ENCODE peak calls at places on chromosomes 4 and X, in eight cellular contexts. One of them, this sample, is unnamed. For H3K36me3, the result is how much of the 10 kb centered on the place peaks cover.

GRCh38 chr4:154868423-154869194 is 87.5 kb downstream of the RBM46 start:
- DNase-seq in pancreas: no peak
- DNase-seq in GM12878: no peak
- DNase-seq in Karpas-422: no peak
- DNase-seq in ascending aorta: no peak
- DNase-seq in WERI-Rb-1: no peak
- DNase-seq in ovary: no peak
- DNase-seq in uterus: no peak
- DNase-seq in this sample: no peak

GRCh38 chr4:19009886-19010285 is 988.3 kb upstream of the LCORL start:
- DNase-seq in pancreas: no peak
- DNase-seq in GM12878: no peak
- DNase-seq in Karpas-422: no peak
- DNase-seq in ascending aorta: no peak
- DNase-seq in WERI-Rb-1: no peak
- DNase-seq in ovary: no peak
- DNase-seq in uterus: no peak
- DNase-seq in this sample: no peak

GRCh38 chr4:152643153-152644035 is 36.4 kb downstream of the TMEM154 start:
- DNase-seq in pancreas: no peak
- DNase-seq in GM12878: peak
- DNase-seq in Karpas-422: peak
- DNase-seq in ascending aorta: no peak
- DNase-seq in WERI-Rb-1: no peak
- DNase-seq in ovary: no peak
- DNase-seq in uterus: no peak
- DNase-seq in this sample: no peak

GRCh38 chr4:137387924-137388323 is 144.4 kb downstream of the PCDH18 start:
- DNase-seq in pancreas: no peak
- DNase-seq in GM12878: no peak
- DNase-seq in Karpas-422: no peak
- DNase-seq in ascending aorta: no peak
- DNase-seq in WERI-Rb-1: no peak
- DNase-seq in ovary: no peak
- DNase-seq in uterus: no peak
- DNase-seq in this sample: no peak

GRCh38 chrX:106300239-106300638 is 132.1 kb downstream of the PWWP3B start:
- DNase-seq in pancreas: no peak
- DNase-seq in GM12878: no peak
- DNase-seq in Karpas-422: no peak
- DNase-seq in ascending aorta: no peak
- DNase-seq in WERI-Rb-1: no peak
- DNase-seq in ovary: no peak
- DNase-seq in uterus: no peak
- DNase-seq in this sample: no peak

GRCh38 chr4:3431446-3431993 is 10.2 kb upstream of the HGFAC start:
- DNase-seq in pancreas: no peak
- DNase-seq in GM12878: no peak
- DNase-seq in Karpas-422: no peak
- DNase-seq in ascending aorta: no peak
- DNase-seq in WERI-Rb-1: no peak
- DNase-seq in ovary: no peak
- DNase-seq in uterus: no peak
- DNase-seq in this sample: no peak

GRCh38 chr4:85751907-85752306 is 277.0 kb downstream of the ARHGAP24 start:
- DNase-seq in pancreas: no peak
- DNase-seq in GM12878: no peak
- DNase-seq in Karpas-422: no peak
- DNase-seq in ascending aorta: no peak
- DNase-seq in WERI-Rb-1: no peak
- DNase-seq in ovary: no peak
- DNase-seq in uterus: no peak
- DNase-seq in this sample: no peak

GRCh38 chr4:33696066-33696465 is 2548.2 kb downstream of the ARAP2 start:
- DNase-seq in pancreas: no peak
- DNase-seq in GM12878: no peak
- DNase-seq in Karpas-422: no peak
- DNase-seq in ascending aorta: no peak
- DNase-seq in WERI-Rb-1: no peak
- DNase-seq in ovary: no peak
- DNase-seq in uterus: no peak
- DNase-seq in this sample: no peak

GRCh38 chr4:13977755-13978154 is 350.2 kb upstream of the BOD1L1 start:
- DNase-seq in pancreas: no peak
- DNase-seq in GM12878: no peak
- DNase-seq in Karpas-422: no peak
- DNase-seq in ascending aorta: no peak
- DNase-seq in WERI-Rb-1: no peak
- DNase-seq in ovary: no peak
- DNase-seq in uterus: no peak
- DNase-seq in this sample: no peak

GRCh38 chrX:139889760-139890159 is 43.1 kb downstream of the ATP11C start:
- DNase-seq in pancreas: no peak
- DNase-seq in GM12878: no peak
- DNase-seq in Karpas-422: no peak
- DNase-seq in ascending aorta: no peak
- DNase-seq in WERI-Rb-1: no peak
- DNase-seq in ovary: no peak
- DNase-seq in uterus: no peak
- DNase-seq in this sample: no peak

GRCh38 chr4:123127865-123128264 is 205.5 kb upstream of the NUDT6 start:
- DNase-seq in pancreas: no peak
- DNase-seq in GM12878: no peak
- DNase-seq in Karpas-422: no peak
- DNase-seq in ascending aorta: no peak
- DNase-seq in WERI-Rb-1: no peak
- DNase-seq in ovary: no peak
- DNase-seq in uterus: no peak
- DNase-seq in this sample: no peak

GRCh38 chr4:51885371-51885770 is 42.4 kb downstream of the DCUN1D4 start:
- DNase-seq in pancreas: no peak
- DNase-seq in GM12878: no peak
- DNase-seq in Karpas-422: peak
- DNase-seq in ascending aorta: no peak
- DNase-seq in WERI-Rb-1: no peak
- DNase-seq in ovary: no peak
- DNase-seq in uterus: no peak
- DNase-seq in this sample: no peak

GRCh38 chr4:740656-741282 is 35.1 kb downstream of the PCGF3 start:
- DNase-seq in pancreas: no peak
- DNase-seq in GM12878: no peak
- DNase-seq in Karpas-422: no peak
- DNase-seq in ascending aorta: no peak
- DNase-seq in WERI-Rb-1: no peak
- DNase-seq in ovary: no peak
- DNase-seq in uterus: no peak
- DNase-seq in this sample: no peak

GRCh38 chrX:14508025-14508690 is 21.2 kb upstream of the GLRA2 start:
- DNase-seq in pancreas: no peak
- DNase-seq in GM12878: no peak
- DNase-seq in Karpas-422: no peak
- DNase-seq in ascending aorta: no peak
- DNase-seq in WERI-Rb-1: no peak
- DNase-seq in ovary: no peak
- DNase-seq in uterus: no peak
- DNase-seq in this sample: no peak

GRCh38 chr4:40307627-40308497 is 27.3 kb upstream of the CHRNA9 start:
- DNase-seq in pancreas: no peak
- DNase-seq in GM12878: peak
- DNase-seq in Karpas-422: peak
- DNase-seq in ascending aorta: no peak
- DNase-seq in WERI-Rb-1: no peak
- DNase-seq in ovary: no peak
- DNase-seq in uterus: no peak
- DNase-seq in this sample: no peak

GRCh38 chrX:129654652-129655546 is at the start of gene APLN:
- DNase-seq in pancreas: no peak
- DNase-seq in GM12878: no peak
- DNase-seq in Karpas-422: peak
- DNase-seq in ascending aorta: no peak
- DNase-seq in WERI-Rb-1: peak
- DNase-seq in ovary: peak
- DNase-seq in uterus: peak
- DNase-seq in this sample: peak

GRCh38 chrX:11619426-11619825 is 46.3 kb downstream of the ARHGAP6 start:
- DNase-seq in pancreas: no peak
- DNase-seq in GM12878: no peak
- DNase-seq in Karpas-422: no peak
- DNase-seq in ascending aorta: no peak
- DNase-seq in WERI-Rb-1: no peak
- DNase-seq in ovary: no peak
- DNase-seq in uterus: no peak
- DNase-seq in this sample: no peak

GRCh38 chrX:85993539-85994197 is 53.7 kb downstream of the CHM start:
- DNase-seq in pancreas: no peak
- DNase-seq in GM12878: no peak
- DNase-seq in Karpas-422: no peak
- DNase-seq in ascending aorta: no peak
- DNase-seq in WERI-Rb-1: no peak
- DNase-seq in ovary: no peak
- DNase-seq in uterus: no peak
- DNase-seq in this sample: no peak

GRCh38 chr4:18366762-18367358 is 345.3 kb upstream of the LCORL start:
- DNase-seq in pancreas: peak
- DNase-seq in GM12878: peak
- DNase-seq in Karpas-422: peak
- DNase-seq in ascending aorta: no peak
- DNase-seq in WERI-Rb-1: peak
- DNase-seq in ovary: no peak
- DNase-seq in uterus: no peak
- DNase-seq in this sample: no peak

GRCh38 chr4:94410678-94411206 is 41.0 kb upstream of the PDLIM5 start:
- DNase-seq in pancreas: no peak
- DNase-seq in GM12878: no peak
- DNase-seq in Karpas-422: peak
- DNase-seq in ascending aorta: peak
- DNase-seq in WERI-Rb-1: no peak
- DNase-seq in ovary: peak
- DNase-seq in uterus: peak
- DNase-seq in this sample: peak

GRCh38 chrX:40663880-40664630 is 16.7 kb upstream of the CXorf38 start:
- DNase-seq in pancreas: no peak
- DNase-seq in GM12878: no peak
- DNase-seq in Karpas-422: no peak
- DNase-seq in ascending aorta: no peak
- DNase-seq in WERI-Rb-1: peak
- DNase-seq in ovary: no peak
- DNase-seq in uterus: no peak
- DNase-seq in this sample: no peak

GRCh38 chrX:40661489-40661888 is 14.1 kb upstream of the CXorf38 start:
- DNase-seq in pancreas: no peak
- DNase-seq in GM12878: no peak
- DNase-seq in Karpas-422: no peak
- DNase-seq in ascending aorta: no peak
- DNase-seq in WERI-Rb-1: no peak
- DNase-seq in ovary: no peak
- DNase-seq in uterus: no peak
- DNase-seq in this sample: no peak

GRCh38 chrX:40663078-40663740 is 15.8 kb upstream of the CXorf38 start:
- DNase-seq in pancreas: no peak
- DNase-seq in GM12878: no peak
- DNase-seq in Karpas-422: no peak
- DNase-seq in ascending aorta: no peak
- DNase-seq in WERI-Rb-1: no peak
- DNase-seq in ovary: no peak
- DNase-seq in uterus: no peak
- DNase-seq in this sample: no peak

DNA sequence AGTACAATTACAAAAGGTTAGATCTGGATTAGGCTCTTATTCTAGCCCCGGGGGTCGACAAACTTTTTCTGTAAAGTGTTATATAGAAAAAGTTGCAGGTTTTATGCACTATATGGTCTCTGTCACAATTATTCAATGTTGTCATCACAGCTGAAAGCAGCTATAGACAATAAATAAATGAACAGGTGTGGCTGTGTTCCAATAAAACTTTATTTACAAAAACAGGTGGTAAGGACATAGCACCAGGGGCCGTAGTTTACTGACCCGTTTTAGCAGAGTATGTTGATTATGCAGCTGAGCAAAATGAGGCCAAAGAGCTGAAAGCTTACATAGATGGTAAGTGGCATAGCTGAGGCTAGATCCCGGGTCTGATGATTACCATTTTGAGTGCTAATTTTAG is 13.0 kb upstream of the CXorf38 start:
- DNase-seq in pancreas: no peak
- DNase-seq in GM12878: no peak
- DNase-seq in Karpas-422: no peak
- DNase-seq in ascending aorta: no peak
- DNase-seq in WERI-Rb-1: no peak
- DNase-seq in ovary: no peak
- DNase-seq in uterus: no peak
- DNase-seq in this sample: no peak
- H3K36me3 ChIP-seq in pancreas: under half
- H3K36me3 ChIP-seq in GM12878: under half
- H3K36me3 ChIP-seq in Karpas-422: under half
- H3K36me3 ChIP-seq in ascending aorta: under half
- H3K36me3 ChIP-seq in WERI-Rb-1: half or more
- H3K36me3 ChIP-seq in ovary: under half
- H3K36me3 ChIP-seq in uterus: under half
- H3K36me3 ChIP-seq in this sample: half or more

DNA sequence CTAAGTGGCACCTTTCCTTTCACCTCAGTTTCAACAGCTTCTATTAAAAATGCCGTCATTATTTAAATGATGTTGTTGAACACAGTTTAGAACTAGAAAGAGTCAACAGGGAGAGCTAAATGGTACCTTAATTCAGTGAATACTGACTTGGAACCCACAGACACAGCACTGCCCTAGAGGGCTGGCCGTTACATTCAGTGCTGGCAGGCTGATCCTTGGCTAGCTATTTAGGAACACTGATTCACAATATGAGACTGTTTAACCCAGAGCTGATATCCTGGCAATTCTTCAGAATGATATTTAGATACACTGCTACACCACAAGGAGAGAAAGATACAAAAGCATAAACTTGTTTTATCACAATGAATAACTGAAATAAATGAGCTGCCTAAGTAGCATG is 12.7 kb upstream of the NAAA start:
- DNase-seq in pancreas: no peak
- DNase-seq in GM12878: no peak
- DNase-seq in Karpas-422: no peak
- DNase-seq in ascending aorta: no peak
- DNase-seq in WERI-Rb-1: no peak
- DNase-seq in ovary: no peak
- DNase-seq in uterus: no peak
- DNase-seq in this sample: no peak
- H3K27ac ChIP-seq in pancreas: no peak
- H3K27ac ChIP-seq in GM12878: no peak
- H3K27ac ChIP-seq in Karpas-422: no peak
- H3K27ac ChIP-seq in ascending aorta: no peak
- H3K27ac ChIP-seq in WERI-Rb-1: no peak
- H3K27ac ChIP-seq in ovary: no peak
- H3K27ac ChIP-seq in uterus: no peak
- H3K27ac ChIP-seq in this sample: no peak

GRCh38 chrX:7069556-7069955 is 78.0 kb upstream of the STS start:
- DNase-seq in pancreas: no peak
- DNase-seq in GM12878: no peak
- DNase-seq in Karpas-422: no peak
- DNase-seq in ascending aorta: no peak
- DNase-seq in WERI-Rb-1: no peak
- DNase-seq in ovary: no peak
- DNase-seq in uterus: no peak
- DNase-seq in this sample: no peak
- H3K36me3 ChIP-seq in pancreas: under half
- H3K36me3 ChIP-seq in GM12878: under half
- H3K36me3 ChIP-seq in Karpas-422: under half
- H3K36me3 ChIP-seq in ascending aorta: under half
- H3K36me3 ChIP-seq in WERI-Rb-1: under half
- H3K36me3 ChIP-seq in ovary: under half
- H3K36me3 ChIP-seq in uterus: under half
- H3K36me3 ChIP-seq in this sample: under half

GRCh38 chr4:24330198-24330972 is 254.0 kb downstream of the DHX15 start:
- DNase-seq in pancreas: no peak
- DNase-seq in GM12878: no peak
- DNase-seq in Karpas-422: no peak
- DNase-seq in ascending aorta: no peak
- DNase-seq in WERI-Rb-1: no peak
- DNase-seq in ovary: no peak
- DNase-seq in uterus: no peak
- DNase-seq in this sample: peak
- H3K27ac ChIP-seq in pancreas: no peak
- H3K27ac ChIP-seq in GM12878: no peak
- H3K27ac ChIP-seq in Karpas-422: no peak
- H3K27ac ChIP-seq in ascending aorta: no peak
- H3K27ac ChIP-seq in WERI-Rb-1: no peak
- H3K27ac ChIP-seq in ovary: no peak
- H3K27ac ChIP-seq in uterus: no peak
- H3K27ac ChIP-seq in this sample: no peak

This sample was measured in psoas muscle.